ENCODE peak calls at places on chromosomes 3 and 15, in nine cellular contexts. R is OCI-LY7, G is Karpas-422, P is PC-3, Z is GM23248, A is MM.1S, M is PC-9, L is hepatocyte, B is SK-N-SH. N is an unnamed sample.
A peak's percentile ranks its signal among the peaks of the same experiment; 100 is the strongest.

GRCh38 chr3:188001052-188001567 is 152.8 kb upstream of the LPP start:
- DNase-seq in R (no peak), G (no peak), P (no peak), Z (peak; percentile 3), A (no peak), M (no peak), L (no peak), B (no peak), N (no peak)

GRCh38 chr15:74432968-74433591 is 678 bp downstream of the SEMA7A start:
- DNase-seq in R (no peak), G (peak; percentile 60), P (no peak), Z (peak; percentile 49), A (no peak), M (no peak), L (no peak), B (peak; percentile 87), N (no peak)

GRCh38 chr15:52496776-52497470 is 31.8 kb downstream of the MYO5A start:
- DNase-seq in R (no peak), G (no peak), P (peak; percentile 68), Z (peak; percentile 72), A (no peak), M (peak; percentile 10), L (no peak), B (no peak), N (no peak)

GRCh38 chr3:53513556-53514190 is 19.3 kb downstream of the CACNA1D start:
- DNase-seq in R (no peak), G (peak; percentile 52), P (peak; percentile 70), Z (no peak), A (no peak), M (no peak), L (no peak), B (no peak), N (no peak)

GRCh38 chr15:29692527-29692926 is 129.7 kb downstream of the TJP1 start:
- DNase-seq in R (no peak), G (no peak), P (no peak), Z (no peak), A (no peak), M (no peak), L (no peak), B (no peak), N (peak; percentile 38)

GRCh38 chr3:6878731-6879130 is 17.8 kb downstream of the GRM7 start:
- DNase-seq in R (no peak), G (no peak), P (no peak), Z (no peak), A (no peak), M (no peak), L (no peak), B (no peak), N (no peak)

GRCh38 chr3:174955513-174956001 is 96.4 kb downstream of the NAALADL2 start:
- DNase-seq in R (no peak), G (no peak), P (peak; percentile 90), Z (peak; percentile 64), A (no peak), M (peak; percentile 58), L (peak; percentile 28), B (no peak), N (no peak)

GRCh38 chr3:27431116-27431515 is 53.1 kb downstream of the SLC4A7 start:
- DNase-seq in R (no peak), G (no peak), P (peak; percentile 98), Z (peak; percentile 98), A (no peak), M (peak; percentile 65), L (peak; percentile 22), B (no peak), N (no peak)

GRCh38 chr3:177105623-177106022 is 91.7 kb downstream of the TBL1XR1 start:
- DNase-seq in R (no peak), G (no peak), P (no peak), Z (no peak), A (no peak), M (no peak), L (no peak), B (no peak), N (no peak)

GRCh38 chr3:73467211-73467610 is 157.5 kb downstream of the PDZRN3 start:
- DNase-seq in R (no peak), G (no peak), P (no peak), Z (no peak), A (no peak), M (no peak), L (no peak), B (no peak), N (no peak)

GRCh38 chr3:32401541-32402052 is 9.9 kb downstream of the CMTM7 start:
- DNase-seq in R (peak; percentile 84), G (no peak), P (peak; percentile 87), Z (peak; percentile 88), A (peak; percentile 51), M (peak; percentile 67), L (peak; percentile 69), B (peak; percentile 91), N (peak; percentile 88)

GRCh38 chr3:184685646-184686045 is 26.2 kb downstream of the MAGEF1 start:
- DNase-seq in R (no peak), G (no peak), P (no peak), Z (no peak), A (no peak), M (no peak), L (peak; percentile 62), B (peak; percentile 28), N (peak; percentile 53)

GRCh38 chr15:40906947-40907802 is 12.9 kb downstream of the VPS18 start:
- DNase-seq in R (peak; percentile 66), G (peak; percentile 85), P (peak; percentile 29), Z (peak; percentile 44), A (no peak), M (no peak), L (peak; percentile 52), B (peak; percentile 72), N (no peak)

GRCh38 chr3:156694536-156694935 is 20.1 kb downstream of the TIPARP start:
- DNase-seq in R (no peak), G (no peak), P (peak; percentile 63), Z (peak; percentile 56), A (no peak), M (no peak), L (no peak), B (no peak), N (no peak)

GRCh38 chr15:70036585-70037343 is 61.0 kb downstream of the TLE3 start:
- DNase-seq in R (peak; percentile 76), G (peak; percentile 88), P (peak; percentile 28), Z (no peak), A (peak; percentile 98), M (peak; percentile 73), L (no peak), B (no peak), N (no peak)

GRCh38 chr3:180306691-180307090 is 270.0 kb upstream of the PEX5L start:
- DNase-seq in R (no peak), G (no peak), P (peak; percentile 90), Z (peak; percentile 36), A (no peak), M (peak; percentile 71), L (no peak), B (no peak), N (no peak)

GRCh38 chr3:180306155-180306554 is 269.4 kb upstream of the PEX5L start:
- DNase-seq in R (no peak), G (no peak), P (peak; percentile 47), Z (no peak), A (no peak), M (no peak), L (no peak), B (no peak), N (no peak)

GRCh38 chr3:180316321-180316720 is 279.6 kb upstream of the PEX5L start:
- DNase-seq in R (no peak), G (no peak), P (no peak), Z (no peak), A (no peak), M (no peak), L (no peak), B (no peak), N (no peak)

DNA sequence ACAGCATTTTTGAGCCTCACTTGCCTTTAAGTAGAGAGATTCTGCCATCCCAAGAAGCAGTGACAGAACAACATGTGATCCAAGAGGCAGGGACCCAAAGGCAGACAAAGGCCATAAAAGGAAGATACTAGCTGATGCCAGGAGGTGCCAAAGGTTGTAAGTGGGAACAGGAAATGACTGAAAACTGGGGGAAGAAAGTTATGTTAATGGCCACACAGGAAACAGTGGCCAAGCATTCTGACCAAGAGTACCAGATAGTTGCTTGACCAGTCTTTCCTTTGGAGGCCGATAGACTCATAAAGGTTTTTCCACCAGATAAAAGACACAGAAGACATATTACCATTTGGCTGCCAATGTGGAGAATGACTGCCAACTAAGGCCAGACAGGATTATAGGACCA is 274.5 kb upstream of the PEX5L start:
- DNase-seq in R (no peak), G (no peak), P (peak; percentile 70), Z (no peak), A (no peak), M (no peak), L (no peak), B (no peak), N (peak; percentile 13)
- H3K9me2 ChIP-seq in R (no peaks in the 10 kb centered on the region), G (no peaks in the 10 kb centered on the region), P (no peaks in the 10 kb centered on the region), Z (no peaks in the 10 kb centered on the region), A (no peaks in the 10 kb centered on the region), M (no peaks in the 10 kb centered on the region), L (no peaks in the 10 kb centered on the region), B (no peaks in the 10 kb centered on the region), N (peaks cover 3% of the 10 kb centered on the region)

DNA sequence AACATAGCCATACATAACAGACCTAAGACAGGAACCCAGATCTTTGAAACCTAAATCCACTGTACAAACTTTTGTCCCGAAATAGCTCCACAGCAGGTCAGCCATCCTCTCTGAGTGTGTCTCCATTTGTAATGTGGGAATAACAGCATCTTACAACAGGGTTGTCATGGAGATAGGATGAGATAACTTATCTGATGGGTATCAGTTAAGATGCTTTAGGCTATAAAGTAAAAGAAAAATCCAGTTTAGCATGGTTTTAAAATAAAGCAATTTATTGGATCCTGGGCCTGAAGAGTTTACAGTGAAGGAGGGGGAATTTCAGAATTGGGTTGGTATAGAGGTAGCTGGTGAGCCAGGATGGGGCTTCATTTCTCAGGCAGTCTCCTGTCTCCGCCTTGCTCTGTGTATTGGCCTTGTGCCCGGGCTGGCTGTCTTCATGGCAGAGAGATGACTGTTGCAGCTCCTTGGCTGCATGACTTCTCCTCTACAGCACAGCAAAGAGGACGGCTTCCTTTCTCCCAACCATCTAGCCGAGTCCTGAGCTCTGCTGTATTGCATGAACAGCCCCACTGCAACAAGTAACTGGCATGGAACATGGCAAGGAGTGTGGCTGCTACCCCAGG is 131.9 kb upstream of the PROK2 start:
- DNase-seq in R (no peak), G (no peak), P (no peak), Z (peak; percentile 82), A (no peak), M (no peak), L (no peak), B (peak; percentile 20), N (no peak)
- H3K9me2 ChIP-seq in R (no peaks in the 10 kb centered on the region), G (no peaks in the 10 kb centered on the region), P (no peaks in the 10 kb centered on the region), Z (no peaks in the 10 kb centered on the region), A (no peaks in the 10 kb centered on the region), M (no peaks in the 10 kb centered on the region), L (no peaks in the 10 kb centered on the region), B (no peaks in the 10 kb centered on the region), N (peaks cover 17% of the 10 kb centered on the region)

DNA sequence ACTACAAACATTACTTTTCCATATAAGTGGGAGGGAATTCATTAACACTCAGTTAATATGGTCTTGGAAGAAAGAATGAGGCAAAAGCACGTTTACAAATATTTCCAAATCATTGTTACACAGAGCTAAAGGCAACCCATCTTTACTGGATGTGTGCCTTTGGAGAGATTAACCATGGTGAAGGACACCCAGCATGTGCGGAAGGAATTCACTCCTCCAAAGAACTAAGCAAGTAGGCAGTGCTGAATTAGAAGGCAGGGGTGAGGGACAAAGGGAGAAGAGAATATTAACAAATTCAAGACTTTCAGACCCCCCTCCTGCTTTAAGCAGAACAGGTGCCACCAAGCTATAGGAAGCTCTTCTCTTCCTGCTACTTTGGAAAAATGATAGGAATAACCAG is 10.1 kb downstream of the ARPP21 start:
- DNase-seq in R (no peak), G (no peak), P (no peak), Z (no peak), A (no peak), M (no peak), L (no peak), B (no peak), N (no peak)
- H3K9me2 ChIP-seq in R (no peaks in the 10 kb centered on the region), G (no peaks in the 10 kb centered on the region), P (no peaks in the 10 kb centered on the region), Z (no peaks in the 10 kb centered on the region), A (no peaks in the 10 kb centered on the region), M (no peaks in the 10 kb centered on the region), L (no peaks in the 10 kb centered on the region), B (no peaks in the 10 kb centered on the region), N (no peaks in the 10 kb centered on the region)

GRCh38 chr3:28467414-28467813 is 118.8 kb upstream of the AZI2 start:
- DNase-seq in R (no peak), G (no peak), P (peak; percentile 22), Z (peak; percentile 12), A (no peak), M (no peak), L (no peak), B (no peak), N (no peak)
- H3K9me2 ChIP-seq in R (no peaks in the 10 kb centered on the region), G (no peaks in the 10 kb centered on the region), P (no peaks in the 10 kb centered on the region), Z (no peaks in the 10 kb centered on the region), A (no peaks in the 10 kb centered on the region), M (peaks cover 4% of the 10 kb centered on the region), L (no peaks in the 10 kb centered on the region), B (no peaks in the 10 kb centered on the region), N (no peaks in the 10 kb centered on the region)

N was measured in GM23338.